ENCODE peak calls at places on chromosomes 13 and 19, in nine cellular contexts. C, A, Y, B, F, T, K, P and N are unnamed samples.
A peak's percentile ranks its signal among the peaks of the same experiment; 100 is the strongest.

GRCh38 chr19:55446060-55446459 is 3.0 kb upstream of the SHISA7 start:
- DNase-seq in T (no peak), B (no peak), K (no peak), F (no peak), P (no peak), C (no peak), Y (no peak), A (no peak), N (no peak)

GRCh38 chr19:46392837-46393236 is 20.5 kb downstream of the CCDC8 start:
- DNase-seq in T (no peak), A (no peak), B (no peak), Y (no peak), K (no peak), F (no peak), P (no peak), C (no peak), N (no peak)

GRCh38 chr19:10568444-10568825 is 344 bp downstream of the CDKN2D start:
- DNase-seq in Y (no peak), F (no peak), P (no peak), B (no peak), T (peak; percentile 69), A (no peak), C (peak; percentile 77), K (no peak), N (no peak)

GRCh38 chr19:45136507-45137178 is 24.1 kb downstream of the NKPD1 start:
- DNase-seq in B (no peak), A (peak; percentile 58), Y (no peak), K (no peak), T (no peak), F (no peak), P (no peak), C (no peak), N (no peak)

GRCh38 chr19:35828694-35829301 is 16.2 kb upstream of the PRODH2 start:
- DNase-seq in P (peak; percentile 84), Y (peak; percentile 60), F (peak; percentile 60), B (no peak), K (peak; percentile 55), T (peak; percentile 48), A (peak; percentile 86), C (no peak), N (peak; percentile 22)

GRCh38 chr19:42068756-42069571 is 1.0 kb downstream of the GRIK5 start:
- DNase-seq in T (no peak), F (no peak), K (no peak), P (no peak), B (no peak), A (peak; percentile 48), C (no peak), Y (no peak), N (no peak)

GRCh38 chr19:16942583-16942982 is 53.8 kb downstream of the F2RL3 start:
- DNase-seq in K (no peak), T (no peak), P (peak; percentile 9), C (no peak), F (no peak), Y (no peak), B (no peak), A (no peak), N (no peak)

GRCh38 chr13:38210928-38211596 is 138.6 kb upstream of the UFM1 start:
- DNase-seq in K (no peak), T (no peak), P (no peak), F (no peak), B (no peak), Y (no peak), A (peak; percentile 13), C (no peak), N (no peak)

GRCh38 chr19:30207357-30207756 is 164.8 kb upstream of the ZNF536 start:
- DNase-seq in K (no peak), A (no peak), F (no peak), Y (no peak), T (no peak), B (no peak), C (no peak), P (peak; percentile 4), N (no peak)

GRCh38 chr13:37134411-37135041 is 29.1 kb upstream of the CSNK1A1L start:
- DNase-seq in B (no peak), A (no peak), C (no peak), F (no peak), T (no peak), K (peak; percentile 96), Y (peak; percentile 44), P (peak; percentile 34), N (peak; percentile 76)